ENCODE peak calls at places on chromosomes 5 and 9, in six cellular contexts. K, O, J, D, L and X are unnamed samples.

GRCh38 chr9:108142504-108143201 is 653.1 kb upstream of the KLF4 start:
- DNase-seq in L (peak), O (no peak), D (no peak), J (no peak), K (peak), X (peak)

GRCh38 chr9:35689601-35690446 is at the start of gene TPM2:
- DNase-seq in J (no peak), K (peak), D (no peak), L (peak), O (peak), X (peak)

GRCh38 chr5:167953151-167953788 is 338.2 kb upstream of the WWC1 start:
- DNase-seq in J (no peak), L (no peak), O (no peak), K (no peak), D (no peak), X (no peak)

GRCh38 chr9:130893250-130894101 is 3.1 kb downstream of the QRFP start:
- DNase-seq in K (no peak), J (no peak), O (no peak), D (no peak), L (no peak), X (peak)

GRCh38 chr5:73896117-73896516 is 270.1 kb downstream of the ARHGEF28 start:
- DNase-seq in O (no peak), K (no peak), D (no peak), L (no peak), J (no peak), X (no peak)

GRCh38 chr9:69253057-69253456 is 72.0 kb upstream of the ENTREP1 start:
- DNase-seq in L (no peak), K (no peak), O (no peak), D (no peak), J (no peak), X (peak)

GRCh38 chr9:134644715-134645606 is 3.4 kb downstream of the COL5A1 start:
- DNase-seq in K (peak), L (no peak), O (peak), J (no peak), D (no peak), X (peak)

GRCh38 chr5:171706736-171707440 is 78.7 kb upstream of the SMIM23 start:
- DNase-seq in D (no peak), L (peak), K (no peak), O (no peak), J (no peak), X (no peak)

GRCh38 chr5:2659071-2659470 is 92.4 kb downstream of the IRX2 start:
- DNase-seq in L (no peak), K (no peak), D (no peak), J (no peak), O (no peak), X (no peak)

GRCh38 chr9:21549251-21549765 is 67.2 kb upstream of the IFNE start:
- DNase-seq in J (no peak), L (no peak), K (peak), D (no peak), O (no peak), X (peak)

GRCh38 chr5:146130440-146131045 is 25.2 kb upstream of the PLAC8L1 start:
- DNase-seq in D (no peak), K (peak), O (peak), L (peak), J (no peak), X (peak)

GRCh38 chr5:41871866-41872265 is 1.6 kb upstream of the OXCT1 start:
- DNase-seq in K (peak), O (peak), J (no peak), D (no peak), L (no peak), X (peak)

GRCh38 chr5:39447968-39448367 is 23.2 kb upstream of the DAB2 start:
- DNase-seq in K (no peak), L (no peak), D (no peak), J (no peak), O (no peak), X (peak)

GRCh38 chr5:148860599-148860998 is 34.2 kb downstream of the ADRB2 start:
- DNase-seq in J (no peak), O (no peak), L (no peak), D (no peak), K (no peak), X (peak)

GRCh38 chr5:138051441-138052296 is 18.8 kb upstream of the FAM13B start:
- DNase-seq in K (peak), O (no peak), J (no peak), D (no peak), L (no peak), X (no peak)

GRCh38 chr5:144191998-144192397 is 21.3 kb downstream of the KCTD16 start:
- DNase-seq in L (peak), O (peak), K (peak), D (no peak), J (no peak), X (no peak)

GRCh38 chr5:119117237-119117636 is 46.4 kb downstream of the DMXL1 start:
- DNase-seq in L (no peak), D (no peak), J (no peak), K (no peak), O (no peak), X (no peak)

GRCh38 chr5:17182494-17182893 is 34.9 kb upstream of the BASP1 start:
- DNase-seq in J (no peak), L (no peak), D (no peak), O (no peak), K (no peak), X (peak)

GRCh38 chr9:134209731-134210311 is 45.5 kb upstream of the RNU6ATAC start:
- DNase-seq in K (no peak), L (no peak), D (no peak), J (no peak), O (no peak), X (no peak)

GRCh38 chr5:34833991-34834793 is 4.8 kb upstream of the TTC23L start:
- DNase-seq in O (no peak), D (no peak), L (peak), J (no peak), K (peak), X (no peak)

GRCh38 chr9:27247756-27248155 is 49.2 kb downstream of the EQTN start:
- DNase-seq in D (no peak), O (peak), L (peak), J (no peak), K (peak), X (peak)

GRCh38 chr5:61362796-61363364 is 30.8 kb downstream of the ZSWIM6 start:
- DNase-seq in D (no peak), K (peak), L (peak), J (no peak), O (no peak), X (peak)

GRCh38 chr9:137648396-137648795 is 29.6 kb downstream of the EHMT1 start:
- DNase-seq in J (no peak), O (no peak), L (no peak), K (peak), D (no peak), X (no peak)

GRCh38 chr5:10521466-10522223 is 42.2 kb upstream of the ANKRD33B start:
- DNase-seq in O (no peak), J (no peak), D (no peak), K (no peak), L (peak), X (no peak)

GRCh38 chr5:393846-394275 is 49.1 kb upstream of the EXOC3 start:
- DNase-seq in O (no peak), D (no peak), J (no peak), L (no peak), K (peak), X (no peak)

GRCh38 chr9:37761511-37761910 is 7.9 kb downstream of the TRMT10B start:
- DNase-seq in D (no peak), O (no peak), K (peak), J (no peak), L (no peak), X (peak)

GRCh38 chr5:10479226-10479721 is 37.6 kb downstream of the ROPN1L start:
- DNase-seq in L (no peak), K (peak), J (no peak), D (no peak), O (peak), X (peak)

GRCh38 chr9:84101892-84102632 is 121.5 kb downstream of the RMI1 start:
- DNase-seq in J (no peak), K (no peak), L (peak), D (no peak), O (no peak), X (peak)

GRCh38 chr5:163506726-163507125 is 1.3 kb downstream of the MAT2B start:
- DNase-seq in D (no peak), O (peak), J (no peak), L (no peak), K (peak), X (peak)

GRCh38 chr9:89386797-89387196 is 68.5 kb downstream of the SECISBP2 start:
- DNase-seq in L (no peak), J (no peak), K (no peak), D (no peak), O (no peak), X (no peak)

GRCh38 chr5:73858786-73859185 is 232.8 kb downstream of the ARHGEF28 start:
- DNase-seq in L (no peak), O (no peak), J (no peak), D (no peak), K (no peak), X (no peak)

GRCh38 chr9:127210851-127211730 is 53.5 kb upstream of the GARNL3 start:
- DNase-seq in D (no peak), K (no peak), O (no peak), J (no peak), L (peak), X (no peak)

GRCh38 chr5:176985516-176985915 is 21.1 kb downstream of the UIMC1 start:
- DNase-seq in O (no peak), D (no peak), K (no peak), J (no peak), L (no peak), X (no peak)

GRCh38 chr5:67984546-67984945 is 231.0 kb upstream of the PIK3R1 start:
- DNase-seq in L (no peak), J (no peak), O (no peak), K (no peak), D (no peak), X (no peak)

GRCh38 chr9:14313951-14314423 is at the start of gene NFIB:
- DNase-seq in J (no peak), D (peak), L (peak), K (peak), O (no peak), X (peak)

GRCh38 chr5:42302186-42302585 is 121.1 kb upstream of the GHR start:
- DNase-seq in K (no peak), O (no peak), D (no peak), J (no peak), L (no peak), X (no peak)

GRCh38 chr9:86550411-86550810 is 196.2 kb upstream of the TUT7 start:
- DNase-seq in O (no peak), D (no peak), K (peak), L (no peak), J (no peak), X (no peak)

GRCh38 chr5:174505621-174506020 is 218.8 kb upstream of the MSX2 start:
- DNase-seq in O (peak), L (no peak), J (no peak), K (peak), D (no peak), X (peak)